ENCODE peak calls at places on chromosomes 12 and 14, in four cellular contexts. O is A673; U is cardiac fibroblast; W is activated CD4-positive, alpha-beta T cell treated with anti-CD3 and anti-CD28 coated beads for 24 hours. T is an unnamed sample.

GRCh38 chr14:88868558-88869159 is 44.2 kb downstream of the TTC8 start:
- DNase-seq in O (peak), U (peak), W (no peak), T (no peak)

GRCh38 chr14:73463411-73463810 is 5.1 kb upstream of the NUMB start:
- DNase-seq in O (peak), U (peak), W (no peak), T (peak)

GRCh38 chr14:23028800-23029199 is 5.9 kb downstream of the PSMB5 start:
- DNase-seq in O (no peak), U (no peak), W (no peak), T (no peak)

GRCh38 chr12:131093971-131094830 is 140.5 kb downstream of the ADGRD1 start:
- DNase-seq in O (no peak), U (no peak), W (no peak), T (no peak)

GRCh38 chr12:124296295-124296915 is 1.5 kb downstream of the RFLNA start:
- DNase-seq in O (no peak), U (no peak), W (no peak), T (no peak)

GRCh38 chr12:109744991-109745942 is 31.6 kb downstream of the FAM222A start:
- DNase-seq in O (peak), U (no peak), W (no peak), T (no peak)

GRCh38 chr12:49227701-49228100 is 37.2 kb upstream of the TUBA1C start:
- DNase-seq in O (no peak), U (no peak), W (no peak), T (no peak)

GRCh38 chr14:96216627-96217026 is 12.0 kb downstream of the BDKRB2 start:
- DNase-seq in O (no peak), U (no peak), W (no peak), T (no peak)

GRCh38 chr14:68975667-68976066 is 3.4 kb downstream of the ACTN1 start:
- DNase-seq in O (no peak), U (peak), W (no peak), T (no peak)

GRCh38 chr12:104199964-104200363 is 15.6 kb upstream of the TXNRD1 start:
- DNase-seq in O (no peak), U (no peak), W (no peak), T (no peak)

GRCh38 chr14:23481362-23481970 is 12.0 kb downstream of the NGDN start:
- DNase-seq in O (peak), U (peak), W (no peak), T (no peak)

GRCh38 chr14:53999061-53999488 is 42.5 kb upstream of the BMP4 start:
- DNase-seq in O (no peak), U (peak), W (no peak), T (no peak)

GRCh38 chr12:58067610-58068387 is 126.4 kb downstream of the ATP23 start:
- DNase-seq in O (no peak), U (peak), W (no peak), T (no peak)

GRCh38 chr14:61927521-61927920 is 165.3 kb downstream of the SNAPC1 start:
- DNase-seq in O (no peak), U (peak), W (no peak), T (no peak)

GRCh38 chr12:111100003-111100402 is 179.6 kb upstream of the MYL2 start:
- DNase-seq in O (no peak), U (no peak), W (no peak), T (no peak)

GRCh38 chr12:75207338-75208083 is 2.1 kb downstream of the KCNC2 start:
- DNase-seq in O (no peak), U (no peak), W (no peak), T (no peak)

GRCh38 chr12:10179871-10180270 is 1.0 kb downstream of the TMEM52B start:
- DNase-seq in O (no peak), U (no peak), W (no peak), T (no peak)

GRCh38 chr14:92867246-92867925 is 55.6 kb upstream of the CHGA start:
- DNase-seq in O (no peak), U (no peak), W (no peak), T (no peak)

GRCh38 chr12:83958997-83959396 is 953.6 kb downstream of the SLC6A15 start:
- DNase-seq in O (no peak), U (no peak), W (no peak), T (no peak)

GRCh38 chr12:13196302-13196921 is at the start of gene EMP1:
- DNase-seq in O (peak), U (peak), W (peak), T (peak)

GRCh38 chr12:95922231-95922630 is 20.2 kb downstream of the CCDC38 start:
- DNase-seq in O (peak), U (peak), W (no peak), T (no peak)

GRCh38 chr12:122946690-122947271 is 19.5 kb downstream of the ABCB9 start:
- DNase-seq in O (peak), U (peak), W (peak), T (peak)

GRCh38 chr14:95045255-95045701 is 112.1 kb downstream of the DICER1 start:
- DNase-seq in O (no peak), U (no peak), W (no peak), T (no peak)

GRCh38 chr14:24398298-24398942 is 383 bp upstream of the NYNRIN start:
- DNase-seq in O (peak), U (no peak), W (no peak), T (no peak)

GRCh38 chr14:37147310-37147875 is 25.0 kb downstream of the SLC25A21 start:
- DNase-seq in O (no peak), U (peak), W (no peak), T (no peak)

GRCh38 chr12:75289678-75290200 is 40.4 kb downstream of the CAPS2 start:
- DNase-seq in O (peak), U (peak), W (no peak), T (no peak)

GRCh38 chr12:123761841-123762714 is at the start of gene DNAH10:
- DNase-seq in O (peak), U (peak), W (peak), T (peak)